ENCODE peak calls at places on chromosomes 1 and 21, in four cellular contexts. K, A, T and N are unnamed samples.

GRCh38 chr1:143717434-143717833 is 254.4 kb downstream of the FAM72C start:
- DNase-seq in K (no peak), A (no peak), T (no peak), N (no peak)

GRCh38 chr1:55589656-55590297 is 374.6 kb upstream of the USP24 start:
- DNase-seq in K (no peak), A (no peak), T (no peak), N (no peak)

GRCh38 chr1:110189181-110189580 is 20.9 kb upstream of the KCNC4 start:
- DNase-seq in K (no peak), A (no peak), T (no peak), N (no peak)

GRCh38 chr1:24277420-24278169 is 41.6 kb upstream of the GRHL3 start:
- DNase-seq in K (no peak), A (no peak), T (peak; percentile 15), N (no peak)

GRCh38 chr1:65389296-65389695 is 31.2 kb upstream of the LEPR start:
- DNase-seq in K (no peak), A (no peak), T (no peak), N (no peak)

GRCh38 chr1:39926820-39927219 is 25.1 kb upstream of the MYCL start:
- DNase-seq in K (no peak), A (no peak), T (no peak), N (no peak)

GRCh38 chr1:176205322-176205914 is 1.7 kb downstream of the COP1 start:
- DNase-seq in K (no peak), A (no peak), T (no peak), N (no peak)

GRCh38 chr21:36709030-36709867 is 10.3 kb downstream of the SIM2 start:
- DNase-seq in K (no peak), A (no peak), T (no peak), N (no peak)

GRCh38 chr1:153963850-153964331 is 554 bp upstream of the SLC39A1 start:
- DNase-seq in K (peak; percentile 52), A (no peak), T (no peak), N (peak; percentile 83)

GRCh38 chr1:56671542-56671941 is 26.4 kb downstream of the PRKAA2 start:
- DNase-seq in K (no peak), A (no peak), T (no peak), N (no peak)

GRCh38 chr21:26925636-26926035 is 41.3 kb downstream of the ADAMTS5 start:
- DNase-seq in K (no peak), A (no peak), T (no peak), N (no peak)

GRCh38 chr1:149879556-149879955 is 19.8 kb upstream of the BOLA1 start:
- DNase-seq in K (no peak), A (no peak), T (no peak), N (no peak)

GRCh38 chr1:54425152-54425584 is 19.0 kb upstream of the SSBP3 start:
- DNase-seq in K (peak; percentile 61), A (no peak), T (no peak), N (no peak)

GRCh38 chr21:46145840-46146691 is 9.3 kb downstream of the FTCD start:
- DNase-seq in K (no peak), A (no peak), T (no peak), N (no peak)

GRCh38 chr1:205256956-205257615 is 29.3 kb downstream of the TMCC2 start:
- DNase-seq in K (no peak), A (no peak), T (no peak), N (no peak)

GRCh38 chr21:43675871-43676270 is 16.5 kb downstream of the RRP1B start:
- DNase-seq in K (no peak), A (no peak), T (no peak), N (no peak)

GRCh38 chr1:26020941-26021646 is 481 bp upstream of the EXTL1 start:
- DNase-seq in K (no peak), A (no peak), T (no peak), N (no peak)

GRCh38 chr1:162527324-162527723 is 29.7 kb downstream of the UHMK1 start:
- DNase-seq in K (no peak), A (no peak), T (no peak), N (no peak)

GRCh38 chr1:61287734-61288133 is 205.4 kb downstream of the NFIA start:
- DNase-seq in K (peak; percentile 9), A (no peak), T (no peak), N (no peak)
- TF ChIP-seq CBX5 in K (no peak), A (no peak), T (no peak), N (no peak)

GRCh38 chr1:103520822-103521221 is 4.7 kb upstream of the RNPC3 start:
- DNase-seq in K (no peak), A (no peak), T (no peak), N (no peak)

GRCh38 chr1:103525607-103526507 is at the start of gene RNPC3:
- DNase-seq in K (peak; percentile 83), A (peak; percentile 79), T (peak; percentile 63), N (peak; percentile 31)

GRCh38 chr1:103523346-103523745 is 2.2 kb upstream of the RNPC3 start:
- DNase-seq in K (no peak), A (no peak), T (no peak), N (no peak)

GRCh38 chr1:103527331-103527730 is 1.8 kb downstream of the RNPC3 start:
- DNase-seq in K (no peak), A (no peak), T (no peak), N (no peak)

GRCh38 chr1:103525114-103525606 is 339 bp upstream of the RNPC3 start:
- DNase-seq in K (peak; percentile 48), A (peak; percentile 70), T (no peak), N (no peak)
- TF ChIP-seq CBX5 in K (no peak), A (no peak), T (no peak), N (no peak)

DNA sequence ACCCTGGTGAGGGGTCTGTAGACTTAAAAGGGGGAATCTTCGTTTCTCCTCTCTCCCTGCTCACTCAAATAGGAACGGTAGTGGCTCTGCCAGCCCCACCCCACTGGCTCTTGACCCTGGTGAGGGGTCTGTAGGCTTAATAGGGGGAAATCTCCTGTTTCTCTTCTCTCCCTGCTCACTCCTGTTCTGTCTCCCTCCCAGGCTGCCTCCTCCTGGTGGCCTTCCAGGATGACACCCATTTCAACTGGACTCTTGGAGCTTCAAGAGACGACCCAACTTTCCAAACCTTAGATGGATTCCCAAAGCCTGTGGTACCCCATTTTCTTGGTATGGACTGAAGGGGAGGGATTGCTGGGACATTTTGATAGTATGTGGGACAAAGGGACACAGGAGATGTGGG is 1.4 kb upstream of the EPHB2 start:
- DNase-seq in K (no peak), A (no peak), T (no peak), N (no peak)
- TF ChIP-seq CBX5 in K (no peak), A (no peak), T (no peak), N (no peak)

GRCh38 chr1:229131243-229132105 is 139.4 kb upstream of the RAB4A start:
- DNase-seq in K (peak; percentile 98), A (no peak), T (no peak), N (no peak)

GRCh38 chr1:229127301-229127700 is 143.6 kb upstream of the RAB4A start:
- DNase-seq in K (no peak), A (no peak), T (no peak), N (no peak)

GRCh38 chr1:229130028-229130668 is 140.8 kb upstream of the RAB4A start:
- DNase-seq in K (peak; percentile 88), A (no peak), T (no peak), N (no peak)

GRCh38 chr1:229128209-229128608 is 142.7 kb upstream of the RAB4A start:
- DNase-seq in K (no peak), A (no peak), T (no peak), N (no peak)

DNA sequence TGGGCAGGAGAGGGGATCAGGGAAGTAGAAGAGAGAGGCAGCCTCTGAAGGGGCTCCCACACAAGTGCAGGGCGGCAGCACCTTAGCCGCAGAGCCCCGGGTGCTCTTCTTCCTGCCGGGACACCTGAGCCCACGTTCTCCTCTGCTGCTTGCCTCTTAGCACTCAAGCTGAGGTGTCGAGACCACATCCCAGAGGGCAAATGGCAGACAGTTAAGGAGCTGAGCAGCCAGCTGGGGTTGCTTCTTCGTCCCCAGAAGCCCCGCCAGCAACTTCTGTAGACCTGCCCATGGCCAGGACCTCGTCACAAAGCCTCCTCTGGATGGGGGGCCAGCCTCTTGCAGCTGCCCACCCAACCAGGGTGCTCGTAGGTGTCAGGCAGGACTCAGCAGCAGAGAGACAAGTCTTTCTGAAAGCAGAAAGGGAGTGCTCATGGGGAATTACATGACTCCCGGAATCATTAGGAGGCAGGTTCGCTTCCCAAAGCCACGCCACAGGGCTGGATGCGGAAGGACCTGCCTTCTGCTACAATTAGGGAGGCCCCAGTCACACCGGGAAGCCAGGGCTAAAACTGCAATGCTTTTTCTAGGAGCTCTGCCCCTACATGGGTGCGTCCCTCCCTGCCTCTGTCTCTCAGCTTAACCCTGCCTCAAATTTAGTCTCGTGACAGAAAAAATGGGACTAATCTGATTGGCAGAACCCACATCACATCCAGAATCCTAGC is 141.4 kb upstream of the RAB4A start:
- DNase-seq in K (no peak), A (no peak), T (no peak), N (no peak)
- TF ChIP-seq CBX5 in K (no peak), A (no peak), T (no peak), N (no peak)

GRCh38 chr1:47676311-47677054 is 238.6 kb downstream of the FOXD2 start:
- DNase-seq in K (no peak), A (no peak), T (no peak), N (no peak)

GRCh38 chr1:47674189-47674588 is 236.3 kb downstream of the FOXD2 start:
- DNase-seq in K (no peak), A (no peak), T (no peak), N (no peak)

GRCh38 chr1:47677241-47677940 is 239.5 kb downstream of the FOXD2 start:
- DNase-seq in K (no peak), A (no peak), T (no peak), N (no peak)

GRCh38 chr1:47675721-47676120 is 237.9 kb downstream of the FOXD2 start:
- DNase-seq in K (no peak), A (no peak), T (no peak), N (peak; percentile 46)

DNA sequence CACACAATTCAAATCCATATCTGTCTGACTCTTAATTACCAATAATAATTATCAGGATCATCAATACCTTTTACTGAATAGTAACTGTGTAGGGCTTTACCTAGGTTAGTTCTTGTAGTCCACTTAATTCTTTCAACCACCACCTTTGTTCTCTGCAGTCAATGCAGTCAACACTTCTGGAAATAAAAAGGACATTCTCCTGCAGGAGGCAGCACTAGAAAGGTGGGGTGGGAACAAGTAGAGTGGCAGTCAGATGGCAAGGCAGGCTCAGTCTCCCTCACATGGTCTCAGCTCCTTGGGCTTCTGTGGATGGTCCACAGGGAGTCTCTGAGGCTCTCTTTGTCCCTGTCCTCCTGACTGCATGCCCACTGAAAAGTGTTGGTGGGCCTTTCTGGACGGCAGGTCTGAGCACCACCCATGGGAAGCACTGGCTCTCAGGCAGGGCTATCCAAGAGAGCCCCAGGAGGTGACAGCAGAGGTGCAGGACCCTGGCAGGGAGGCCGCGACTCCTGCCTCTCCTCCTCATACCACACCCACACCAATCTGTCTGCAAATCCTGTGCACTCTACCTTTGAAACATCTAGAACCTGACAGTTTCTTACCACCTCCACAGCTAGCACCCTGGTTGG is 237.3 kb downstream of the FOXD2 start:
- DNase-seq in K (no peak), A (no peak), T (no peak), N (peak; percentile 39)
- TF ChIP-seq CBX5 in K (no peak), A (no peak), T (no peak), N (no peak)